ENCODE peak calls at places on chromosomes 1 and 21, in five cellular contexts. F is neuronal stem cell, E is mesenchymal stem cell, G is H1, C is H9. Z is an unnamed sample.

GRCh38 chr1:53265581-53265980 is 27.3 kb upstream of the MAGOH start:
- DNase-seq in F (no peak), G (no peak), E (no peak), C (no peak), Z (no peak)

GRCh38 chr1:30940541-30940940 is 32.0 kb upstream of the SDC3 start:
- DNase-seq in C (no peak), E (no peak), F (no peak), G (no peak), Z (no peak)

GRCh38 chr1:190205713-190206112 is 272.0 kb downstream of the BRINP3 start:
- DNase-seq in C (no peak), E (no peak), F (no peak), G (no peak), Z (peak)

GRCh38 chr1:204450461-204451257 is 39.0 kb upstream of the PPP1R15B start:
- DNase-seq in F (no peak), G (no peak), E (no peak), C (no peak), Z (peak)

GRCh38 chr1:187374130-187374529 is 545.4 kb downstream of the PLA2G4A start:
- DNase-seq in G (no peak), E (no peak), F (no peak), C (no peak), Z (no peak)

GRCh38 chr1:160030657-160031367 is 978 bp downstream of the PIGM start:
- DNase-seq in E (peak), G (no peak), C (no peak), F (no peak), Z (no peak)

GRCh38 chr1:24553931-24554330 is 2.0 kb upstream of the NCMAP start:
- DNase-seq in G (no peak), E (no peak), C (no peak), F (no peak), Z (no peak)

GRCh38 chr1:14853518-14853917 is 255.0 kb downstream of the KAZN start:
- DNase-seq in F (no peak), C (no peak), G (no peak), E (no peak), Z (no peak)

GRCh38 chr1:36224537-36225297 is 474 bp downstream of the THRAP3 start:
- DNase-seq in F (peak), C (peak), E (peak), G (peak), Z (peak)

GRCh38 chr1:100950776-100951175 is 54.9 kb downstream of the SLC30A7 start:
- DNase-seq in G (no peak), E (peak), C (peak), F (peak), Z (no peak)

GRCh38 chr1:197663178-197663953 is 111.9 kb downstream of the DENND1B start:
- DNase-seq in G (no peak), F (no peak), C (no peak), E (peak), Z (peak)

GRCh38 chr1:228994691-228995090 is 259.4 kb downstream of the RHOU start:
- DNase-seq in C (no peak), G (no peak), E (no peak), F (no peak), Z (no peak)

GRCh38 chr21:24897883-24898282 is 709.4 kb downstream of the MRPL39 start:
- DNase-seq in G (no peak), F (no peak), C (no peak), E (no peak), Z (no peak)

DNA sequence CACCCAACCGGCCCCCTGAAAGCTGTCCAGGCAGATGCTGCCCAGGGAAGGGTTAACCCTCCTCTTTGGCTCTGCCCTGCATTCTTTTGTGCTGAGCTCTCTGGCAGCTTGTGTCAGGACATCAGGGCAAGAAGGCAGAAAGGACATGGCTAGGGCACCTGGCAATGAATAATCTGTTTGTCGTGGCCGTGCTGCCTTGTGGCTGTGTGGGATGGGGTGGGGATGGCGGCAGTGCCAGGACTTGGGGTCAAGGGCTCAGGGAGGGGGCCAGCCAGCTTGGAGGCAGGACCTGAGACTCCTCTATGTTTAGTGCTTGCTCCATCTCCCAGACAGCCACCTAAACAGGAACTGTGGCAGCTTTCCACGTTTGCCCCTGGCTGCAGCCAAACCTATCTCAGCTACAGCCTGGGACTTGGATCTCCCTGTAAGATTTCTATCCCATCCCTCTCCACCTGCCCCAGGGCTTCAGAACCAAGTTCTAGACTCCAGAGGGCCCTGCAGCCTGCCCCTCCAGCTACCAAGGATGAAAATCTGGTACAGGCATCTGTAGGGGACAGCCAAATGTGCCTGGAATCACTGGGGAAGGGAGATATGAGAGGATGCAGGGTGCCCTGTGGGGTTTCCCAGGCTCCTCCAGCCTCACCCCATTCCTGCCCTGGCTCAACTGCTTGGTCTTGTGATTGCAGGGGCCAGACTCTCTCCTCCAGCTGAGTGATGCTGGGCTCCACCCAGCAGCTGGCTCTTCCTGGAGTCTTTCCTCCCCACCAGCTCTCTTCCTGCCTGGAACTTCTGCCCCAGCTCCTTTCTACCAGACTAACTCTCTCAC is 9.6 kb upstream of the GPR37L1 start:
- DNase-seq in F (no peak), E (peak), G (no peak), C (no peak), Z (no peak)
- H2BK12ac ChIP-seq in F (no peak), E (no peak), G (peak), C (no peak), Z (peak)

DNA sequence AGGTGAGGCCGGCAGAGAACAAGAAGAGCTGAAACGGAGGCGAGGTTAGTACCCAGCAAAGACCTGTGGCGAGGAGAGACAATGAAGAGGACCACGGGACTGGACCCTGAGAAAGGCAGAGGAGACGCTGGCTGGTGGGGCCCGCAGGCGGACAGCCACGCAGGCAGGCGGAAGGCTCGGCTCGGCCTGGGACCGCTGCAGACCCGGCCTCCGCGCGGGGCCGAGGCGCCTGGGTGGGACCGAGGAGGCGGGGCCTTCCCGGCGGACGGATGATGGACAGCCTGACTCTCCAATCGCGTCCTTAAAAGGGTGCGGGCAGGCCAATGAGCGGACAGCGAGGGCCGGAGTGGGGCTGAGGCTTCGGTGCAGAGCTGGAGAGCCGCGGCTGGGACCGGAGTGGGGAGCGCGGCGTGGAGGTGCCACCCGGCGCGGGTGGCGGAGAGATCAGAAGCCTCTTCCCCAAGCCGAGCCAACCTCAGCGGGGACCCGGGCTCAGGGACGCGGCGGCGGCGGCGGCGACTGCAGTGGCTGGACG is at the start of gene MPZL1:
- DNase-seq in F (peak), G (no peak), C (peak), E (peak), Z (peak)
- H2BK120ac ChIP-seq in F (peak), G (no peak), C (no peak), E (peak), Z (peak)

GRCh38 chr1:119045091-119045746 is 57.1 kb upstream of the TBX15 start:
- DNase-seq in E (no peak), C (no peak), F (no peak), G (no peak), Z (no peak)

GRCh38 chr1:119038363-119038762 is 50.2 kb upstream of the TBX15 start:
- DNase-seq in F (no peak), G (no peak), C (no peak), E (no peak), Z (peak)

GRCh38 chr1:119040906-119041305 is 52.8 kb upstream of the TBX15 start:
- DNase-seq in E (no peak), F (no peak), C (no peak), G (no peak), Z (peak)

DNA sequence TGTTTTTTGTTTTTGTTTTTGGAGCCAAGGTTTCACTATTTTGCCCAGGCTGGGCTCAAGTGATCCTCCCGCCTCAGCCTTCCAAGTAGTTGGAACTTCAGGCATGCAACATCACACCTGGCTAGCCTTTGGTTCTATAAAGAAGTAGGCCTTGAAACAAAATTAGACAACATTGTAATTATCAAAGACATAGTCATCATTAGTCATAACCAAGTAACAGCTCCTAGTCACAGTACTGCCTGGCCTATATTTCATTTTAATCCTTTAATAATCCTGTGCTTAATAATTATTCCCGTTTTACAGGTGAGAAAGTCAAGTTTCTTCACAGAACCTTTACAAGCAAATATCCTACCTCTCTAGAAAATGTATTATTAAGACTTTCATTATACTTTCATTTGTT is 52.3 kb upstream of the TBX15 start:
- DNase-seq in C (no peak), E (no peak), G (no peak), F (no peak), Z (peak)
- H2BK12ac ChIP-seq in C (no peak), E (no peak), G (no peak), F (no peak), Z (no peak)

DNA sequence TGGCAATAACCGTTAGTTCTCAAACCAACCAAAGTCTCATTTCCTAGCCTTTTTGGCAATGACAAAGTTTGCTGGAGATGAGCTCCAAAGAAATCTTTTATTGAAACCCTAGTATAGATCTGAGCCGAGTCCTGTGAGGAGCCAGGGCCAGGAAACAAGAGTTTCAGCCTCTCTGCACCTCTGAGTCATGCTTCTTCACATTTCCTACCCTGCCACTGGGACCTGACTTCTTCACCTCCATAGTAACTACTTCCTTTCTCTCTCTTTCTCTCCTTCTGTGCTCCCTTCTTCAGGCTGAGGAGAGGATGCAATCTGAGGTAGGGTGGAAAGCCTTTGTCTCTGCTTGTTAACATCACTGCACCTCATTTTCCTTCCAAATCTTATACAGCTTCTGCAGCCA is 38.7 kb upstream of the IPO9 start:
- DNase-seq in F (no peak), G (no peak), C (no peak), E (peak), Z (no peak)
- H2BK120ac ChIP-seq in F (no peak), G (no peak), C (no peak), E (no peak), Z (no peak)

DNA sequence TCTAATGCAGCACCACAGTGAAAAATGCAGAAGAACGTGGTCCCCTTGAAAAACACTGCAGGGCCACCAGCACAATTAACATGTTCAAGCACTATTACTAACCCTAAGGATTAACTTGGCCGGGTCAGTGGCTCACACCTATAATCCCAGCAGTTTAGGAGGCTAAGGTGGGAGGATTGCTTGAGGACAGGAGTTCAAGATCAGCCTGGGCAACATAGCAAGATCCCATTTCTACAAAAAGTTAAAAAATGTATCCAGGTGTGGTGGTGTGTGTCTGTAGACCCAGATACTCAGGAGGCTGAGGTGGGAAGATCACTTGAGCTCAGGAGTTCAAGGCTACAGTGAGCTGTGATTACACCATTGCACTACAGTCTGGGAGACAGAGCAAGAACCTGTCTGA is 2.9 kb downstream of the ARNT start:
- DNase-seq in G (no peak), F (no peak), E (no peak), C (no peak), Z (no peak)
- H2BK12ac ChIP-seq in G (no peak), F (no peak), E (no peak), C (no peak), Z (no peak)

GRCh38 chr1:40966411-40966810 is 13.1 kb upstream of the CTPS1 start:
- DNase-seq in G (no peak), F (no peak), E (no peak), C (no peak), Z (no peak)

GRCh38 chr1:40965531-40965930 is 14.0 kb upstream of the CTPS1 start:
- DNase-seq in F (no peak), C (no peak), E (no peak), G (no peak), Z (no peak)
- H2BK120ac ChIP-seq in F (no peak), C (no peak), E (no peak), G (no peak), Z (no peak)

GRCh38 chr1:20634594-20635084 is 1.4 kb downstream of the PINK1 start:
- DNase-seq in G (no peak), E (peak), C (peak), F (no peak), Z (peak)
- H2BK12ac ChIP-seq in G (no peak), E (no peak), C (no peak), F (no peak), Z (no peak)

Z was measured in trophoblast cell.